ENCODE peak calls at places on chromosomes 13 and 19, in five cellular contexts. One of them, this sample, is unnamed. For H3K9me3 and H3K4me1, the result is how much of the 10 kb centered on the place peaks cover.

GRCh38 chr19:34120846-34121639 is 51.3 kb upstream of the LSM14A start:
- DNase-seq in IMR-90: peak
- DNase-seq in heart left ventricle: no peak
- DNase-seq in Panc1: no peak
- DNase-seq in spleen: no peak
- DNase-seq in this sample: peak

GRCh38 chr19:35457173-35457572 is 9.1 kb downstream of the FFAR2 start:
- DNase-seq in IMR-90: no peak
- DNase-seq in heart left ventricle: no peak
- DNase-seq in Panc1: no peak
- DNase-seq in spleen: no peak
- DNase-seq in this sample: no peak

GRCh38 chr13:111298214-111298975 is 22.0 kb upstream of the TEX29 start:
- DNase-seq in IMR-90: no peak
- DNase-seq in heart left ventricle: no peak
- DNase-seq in Panc1: no peak
- DNase-seq in spleen: no peak
- DNase-seq in this sample: no peak

GRCh38 chr19:6738726-6739389 is 622 bp upstream of the TRIP10 start:
- DNase-seq in IMR-90: peak
- DNase-seq in heart left ventricle: no peak
- DNase-seq in Panc1: no peak
- DNase-seq in spleen: peak
- DNase-seq in this sample: peak

GRCh38 chr13:73288596-73288995 is 229.8 kb downstream of the KLF5 start:
- DNase-seq in IMR-90: no peak
- DNase-seq in heart left ventricle: no peak
- DNase-seq in Panc1: no peak
- DNase-seq in spleen: no peak
- DNase-seq in this sample: no peak

GRCh38 chr13:51821666-51822065 is 17.7 kb upstream of the DHRS12 start:
- DNase-seq in IMR-90: no peak
- DNase-seq in heart left ventricle: no peak
- DNase-seq in Panc1: no peak
- DNase-seq in spleen: no peak
- DNase-seq in this sample: no peak

GRCh38 chr13:88857256-88857655 is 1186.1 kb downstream of the SLITRK5 start:
- DNase-seq in IMR-90: no peak
- DNase-seq in heart left ventricle: no peak
- DNase-seq in Panc1: no peak
- DNase-seq in spleen: no peak
- DNase-seq in this sample: no peak

GRCh38 chr13:66926200-66926850 is 303.8 kb downstream of the PCDH9 start:
- DNase-seq in IMR-90: no peak
- DNase-seq in heart left ventricle: no peak
- DNase-seq in Panc1: no peak
- DNase-seq in spleen: no peak
- DNase-seq in this sample: no peak

GRCh38 chr13:114070098-114070799 is 62.2 kb downstream of the RASA3 start:
- DNase-seq in IMR-90: no peak
- DNase-seq in heart left ventricle: peak
- DNase-seq in Panc1: no peak
- DNase-seq in spleen: no peak
- DNase-seq in this sample: no peak

GRCh38 chr19:1494115-1494815 is 3.3 kb downstream of the REEP6 start:
- DNase-seq in IMR-90: no peak
- DNase-seq in heart left ventricle: no peak
- DNase-seq in Panc1: no peak
- DNase-seq in spleen: no peak
- DNase-seq in this sample: no peak

GRCh38 chr19:16896913-16897571 is 8.2 kb downstream of the F2RL3 start:
- DNase-seq in IMR-90: peak
- DNase-seq in heart left ventricle: peak
- DNase-seq in Panc1: peak
- DNase-seq in spleen: peak
- DNase-seq in this sample: peak

GRCh38 chr13:99556867-99557443 is 55.7 kb downstream of the TM9SF2 start:
- DNase-seq in IMR-90: no peak
- DNase-seq in heart left ventricle: no peak
- DNase-seq in Panc1: no peak
- DNase-seq in spleen: no peak
- DNase-seq in this sample: no peak

GRCh38 chr19:40365613-40366401 is 17.3 kb downstream of the PLD3 start:
- DNase-seq in IMR-90: peak
- DNase-seq in heart left ventricle: peak
- DNase-seq in Panc1: no peak
- DNase-seq in spleen: peak
- DNase-seq in this sample: peak

GRCh38 chr13:114112826-114113322 is 19.5 kb downstream of the RASA3 start:
- DNase-seq in IMR-90: no peak
- DNase-seq in heart left ventricle: no peak
- DNase-seq in Panc1: no peak
- DNase-seq in spleen: peak
- DNase-seq in this sample: no peak

GRCh38 chr13:40664100-40665060 is 2.1 kb downstream of the FOXO1 start:
- DNase-seq in IMR-90: no peak
- DNase-seq in heart left ventricle: peak
- DNase-seq in Panc1: no peak
- DNase-seq in spleen: peak
- DNase-seq in this sample: peak

GRCh38 chr19:51704601-51705000 is 11.5 kb downstream of the SPACA6 start:
- DNase-seq in IMR-90: no peak
- DNase-seq in heart left ventricle: no peak
- DNase-seq in Panc1: no peak
- DNase-seq in spleen: no peak
- DNase-seq in this sample: no peak

GRCh38 chr19:5031231-5032100 is 62.6 kb downstream of the KDM4B start:
- DNase-seq in IMR-90: peak
- DNase-seq in heart left ventricle: peak
- DNase-seq in Panc1: peak
- DNase-seq in spleen: peak
- DNase-seq in this sample: peak

GRCh38 chr13:46181799-46182490 is at the start of gene LCP1:
- DNase-seq in IMR-90: no peak
- DNase-seq in heart left ventricle: no peak
- DNase-seq in Panc1: no peak
- DNase-seq in spleen: peak
- DNase-seq in this sample: no peak

GRCh38 chr13:74093691-74094090 is 40.5 kb downstream of the KLF12 start:
- DNase-seq in IMR-90: peak
- DNase-seq in heart left ventricle: no peak
- DNase-seq in Panc1: no peak
- DNase-seq in spleen: no peak
- DNase-seq in this sample: no peak

GRCh38 chr19:1235625-1236538 is 1.9 kb downstream of the CBARP start:
- DNase-seq in IMR-90: peak
- DNase-seq in heart left ventricle: no peak
- DNase-seq in Panc1: no peak
- DNase-seq in spleen: no peak
- DNase-seq in this sample: no peak

GRCh38 chr13:44972956-44973581 is 16.2 kb downstream of the NUFIP1 start:
- DNase-seq in IMR-90: peak
- DNase-seq in heart left ventricle: no peak
- DNase-seq in Panc1: no peak
- DNase-seq in spleen: no peak
- DNase-seq in this sample: no peak

GRCh38 chr19:5229778-5230165 is 110.8 kb downstream of the PTPRS start:
- DNase-seq in IMR-90: no peak
- DNase-seq in heart left ventricle: no peak
- DNase-seq in Panc1: no peak
- DNase-seq in spleen: no peak
- DNase-seq in this sample: no peak

GRCh38 chr19:18291590-18292459 is 10.4 kb upstream of the JUND start:
- DNase-seq in IMR-90: peak
- DNase-seq in heart left ventricle: peak
- DNase-seq in Panc1: no peak
- DNase-seq in spleen: peak
- DNase-seq in this sample: peak

GRCh38 chr13:101985321-101985720 is 416.5 kb downstream of the FGF14 start:
- DNase-seq in IMR-90: no peak
- DNase-seq in heart left ventricle: no peak
- DNase-seq in Panc1: no peak
- DNase-seq in spleen: no peak
- DNase-seq in this sample: no peak

GRCh38 chr13:110023729-110024645 is 237.6 kb upstream of the IRS2 start:
- DNase-seq in IMR-90: peak
- DNase-seq in heart left ventricle: peak
- DNase-seq in Panc1: no peak
- DNase-seq in spleen: no peak
- DNase-seq in this sample: peak

GRCh38 chr13:111874981-111875380 is 192.0 kb upstream of the SOX1 start:
- DNase-seq in IMR-90: no peak
- DNase-seq in heart left ventricle: no peak
- DNase-seq in Panc1: no peak
- DNase-seq in spleen: no peak
- DNase-seq in this sample: no peak

GRCh38 chr19:33375760-33376159 is 2.3 kb downstream of the CEBPG start:
- DNase-seq in IMR-90: peak
- DNase-seq in heart left ventricle: no peak
- DNase-seq in Panc1: no peak
- DNase-seq in spleen: no peak
- DNase-seq in this sample: no peak

GRCh38 chr13:25281193-25281936 is 5.9 kb downstream of the MTMR6 start:
- DNase-seq in IMR-90: peak
- DNase-seq in heart left ventricle: no peak
- DNase-seq in Panc1: no peak
- DNase-seq in spleen: no peak
- DNase-seq in this sample: no peak

GRCh38 chr13:40016953-40017660 is 361.6 kb downstream of the COG6 start:
- DNase-seq in IMR-90: no peak
- DNase-seq in heart left ventricle: no peak
- DNase-seq in Panc1: no peak
- DNase-seq in spleen: no peak
- DNase-seq in this sample: no peak

GRCh38 chr19:29772696-29773095 is 39.1 kb upstream of the CCNE1 start:
- DNase-seq in IMR-90: no peak
- DNase-seq in heart left ventricle: no peak
- DNase-seq in Panc1: no peak
- DNase-seq in spleen: no peak
- DNase-seq in this sample: no peak

GRCh38 chr13:34577051-34577450 is 365.0 kb upstream of the NBEA start:
- DNase-seq in IMR-90: no peak
- DNase-seq in heart left ventricle: no peak
- DNase-seq in Panc1: no peak
- DNase-seq in spleen: no peak
- DNase-seq in this sample: no peak

GRCh38 chr19:17873661-17874422 is 2.1 kb downstream of the SLC5A5 start:
- DNase-seq in IMR-90: no peak
- DNase-seq in heart left ventricle: no peak
- DNase-seq in Panc1: no peak
- DNase-seq in spleen: peak
- DNase-seq in this sample: no peak

GRCh38 chr19:15194938-15195337 is 5.9 kb downstream of the NOTCH3 start:
- DNase-seq in IMR-90: peak
- DNase-seq in heart left ventricle: peak
- DNase-seq in Panc1: no peak
- DNase-seq in spleen: no peak
- DNase-seq in this sample: peak

GRCh38 chr19:46495789-46496099 is at the start of gene PNMA8B:
- DNase-seq in IMR-90: peak
- DNase-seq in heart left ventricle: peak
- DNase-seq in Panc1: no peak
- DNase-seq in spleen: peak
- DNase-seq in this sample: peak

GRCh38 chr13:100634686-100635085 is 39.9 kb downstream of the TMTC4 start:
- DNase-seq in IMR-90: no peak
- DNase-seq in heart left ventricle: no peak
- DNase-seq in Panc1: no peak
- DNase-seq in spleen: no peak
- DNase-seq in this sample: no peak

GRCh38 chr19:57466489-57466888 is 9.5 kb upstream of the VN1R1 start:
- DNase-seq in IMR-90: no peak
- DNase-seq in heart left ventricle: peak
- DNase-seq in Panc1: no peak
- DNase-seq in spleen: no peak
- DNase-seq in this sample: no peak
- H3K9me3 ChIP-seq in IMR-90: under half
- H3K9me3 ChIP-seq in heart left ventricle: under half
- H3K9me3 ChIP-seq in Panc1: half or more
- H3K9me3 ChIP-seq in spleen: half or more
- H3K9me3 ChIP-seq in this sample: under half

DNA sequence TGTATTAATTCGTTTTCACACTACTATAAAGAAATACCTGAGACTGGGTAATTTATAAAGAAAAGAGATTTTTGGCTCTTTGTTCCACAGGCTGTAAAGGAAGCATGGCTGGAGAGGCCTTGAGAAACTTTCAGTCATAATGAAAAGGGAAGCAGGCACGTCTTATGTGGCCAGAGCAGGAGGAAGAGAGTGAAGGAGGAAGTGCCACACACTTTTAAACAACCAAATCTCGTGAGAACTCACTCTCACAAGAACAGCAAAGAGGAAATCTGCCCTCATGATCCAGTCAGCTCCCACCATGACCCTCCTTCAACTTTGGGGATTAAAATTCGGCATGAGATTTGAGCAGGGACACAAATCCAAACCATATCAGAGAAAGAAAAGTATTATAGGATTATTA is 1255.9 kb upstream of the MIR17HG start:
- DNase-seq in IMR-90: no peak
- DNase-seq in heart left ventricle: no peak
- DNase-seq in Panc1: no peak
- DNase-seq in spleen: no peak
- DNase-seq in this sample: no peak
- H3K4me3 ChIP-seq in IMR-90: no peak
- H3K4me3 ChIP-seq in heart left ventricle: no peak
- H3K4me3 ChIP-seq in Panc1: no peak
- H3K4me3 ChIP-seq in spleen: no peak
- H3K4me3 ChIP-seq in this sample: no peak

GRCh38 chr13:33193428-33193974 is 92.1 kb downstream of the STARD13 start:
- DNase-seq in IMR-90: no peak
- DNase-seq in heart left ventricle: no peak
- DNase-seq in Panc1: no peak
- DNase-seq in spleen: no peak
- DNase-seq in this sample: no peak
- H3K4me1 ChIP-seq in IMR-90: under half
- H3K4me1 ChIP-seq in heart left ventricle: half or more
- H3K4me1 ChIP-seq in Panc1: under half
- H3K4me1 ChIP-seq in spleen: under half
- H3K4me1 ChIP-seq in this sample: half or more

DNA sequence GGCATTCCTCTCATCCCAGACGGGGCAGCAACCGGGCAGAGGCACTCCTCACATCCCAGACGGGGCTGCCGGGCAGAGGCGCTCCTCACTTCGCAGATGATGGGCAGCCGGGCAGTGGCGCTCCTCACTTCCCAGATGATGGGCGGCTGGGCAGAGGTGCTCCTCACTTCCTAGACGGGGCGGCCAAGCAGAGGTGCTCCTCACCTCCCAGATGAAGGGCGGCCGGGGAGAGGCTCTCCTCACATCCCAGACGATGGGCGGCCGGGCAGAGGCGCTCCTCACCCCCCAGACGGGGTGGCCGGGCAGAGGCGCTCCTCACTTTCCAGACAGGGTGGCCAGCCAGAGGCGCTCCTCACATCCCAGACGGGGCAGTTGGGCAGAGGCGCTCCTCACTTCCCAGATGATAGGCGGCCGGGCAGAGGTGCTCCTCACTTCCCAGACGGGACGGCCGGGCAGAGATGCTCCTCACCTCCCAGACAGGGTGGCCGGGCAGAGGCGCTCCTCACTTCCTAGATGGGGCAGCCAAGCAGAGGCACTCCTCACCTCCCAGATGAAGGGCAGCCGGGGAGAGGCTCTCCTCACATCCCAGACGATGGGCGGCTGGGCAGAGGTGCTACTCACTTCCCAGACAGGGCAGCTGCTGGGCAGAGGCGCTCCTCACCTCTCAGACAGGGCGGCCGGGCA is 68.9 kb downstream of the ZNF708 start:
- DNase-seq in IMR-90: no peak
- DNase-seq in heart left ventricle: no peak
- DNase-seq in Panc1: no peak
- DNase-seq in spleen: no peak
- DNase-seq in this sample: no peak
- H3K9me3 ChIP-seq in IMR-90: under half
- H3K9me3 ChIP-seq in heart left ventricle: under half
- H3K9me3 ChIP-seq in Panc1: under half
- H3K9me3 ChIP-seq in spleen: under half
- H3K9me3 ChIP-seq in this sample: under half